ENCODE peak calls at places on chromosomes 6 and 20, in five cellular contexts. Q, Y, L, B and J are unnamed samples.

GRCh38 chr6:161434331-161434730 is 160.5 kb upstream of the AGPAT4 start:
- DNase-seq in L (no peak), Y (no peak), B (no peak), Q (no peak), J (no peak)

GRCh38 chr20:38308047-38308438 is 4.1 kb downstream of the BPI start:
- DNase-seq in L (no peak), Y (no peak), B (peak; percentile 29), Q (no peak), J (no peak)

GRCh38 chr6:157380458-157380778 is 572 bp upstream of the ZDHHC14 start:
- DNase-seq in Q (no peak), B (peak; percentile 57), L (no peak), Y (no peak), J (no peak)

GRCh38 chr6:1082040-1082935 is 229.6 kb upstream of the FOXQ1 start:
- DNase-seq in Y (no peak), L (no peak), B (no peak), Q (peak; percentile 10), J (no peak)

GRCh38 chr6:26576929-26577719 is 19.6 kb upstream of the ABT1 start:
- DNase-seq in L (no peak), B (peak; percentile 88), Q (peak; percentile 34), Y (peak; percentile 40), J (no peak)

GRCh38 chr6:48542191-48542590 is 431.2 kb upstream of the PTCHD4 start:
- DNase-seq in Q (peak; percentile 17), B (no peak), L (no peak), Y (no peak), J (no peak)

GRCh38 chr20:48142258-48142657 is 357.0 kb upstream of the SULF2 start:
- DNase-seq in L (no peak), Q (no peak), B (no peak), Y (no peak), J (peak; percentile 4)

GRCh38 chr20:10481671-10482070 is 46.6 kb downstream of the SLX4IP start:
- DNase-seq in B (no peak), Y (no peak), L (no peak), Q (no peak), J (no peak)

GRCh38 chr6:39882567-39882953 is 51.7 kb downstream of the MOCS1 start:
- DNase-seq in Y (peak; percentile 58), Q (no peak), B (peak; percentile 17), L (no peak), J (peak; percentile 66)

GRCh38 chr20:46090095-46090388 is 280 bp upstream of the NCOA5 start:
- DNase-seq in Y (no peak), B (no peak), L (no peak), Q (no peak), J (no peak)

GRCh38 chr6:11324453-11325023 is 92.1 kb upstream of the NEDD9 start:
- DNase-seq in B (no peak), Q (no peak), Y (no peak), L (no peak), J (no peak)

GRCh38 chr6:78268591-78268990 is 598.8 kb upstream of the IRAK1BP1 start:
- DNase-seq in Q (no peak), L (no peak), Y (no peak), B (no peak), J (no peak)

GRCh38 chr20:18972251-18972876 is 158.8 kb downstream of the SCP2D1 start:
- DNase-seq in Q (no peak), B (peak; percentile 42), Y (no peak), L (no peak), J (no peak)

GRCh38 chr6:3053231-3053508 is 15.1 kb upstream of the RIPK1 start:
- DNase-seq in L (no peak), B (no peak), Q (no peak), Y (no peak), J (no peak)

GRCh38 chr20:47857142-47857993 is 72.1 kb upstream of the SULF2 start:
- DNase-seq in L (no peak), Y (peak; percentile 58), B (no peak), Q (no peak), J (peak; percentile 81)

GRCh38 chr6:366389-366788 is 25.2 kb upstream of the IRF4 start:
- DNase-seq in Q (no peak), Y (no peak), B (no peak), L (no peak), J (no peak)

GRCh38 chr6:30325873-30326445 is 768 bp upstream of the TRIM39 start:
- DNase-seq in Y (no peak), B (peak; percentile 85), L (peak; percentile 82), Q (no peak), J (no peak)

GRCh38 chr6:4155848-4156466 is 20.6 kb upstream of the ECI2 start:
- DNase-seq in L (no peak), Q (peak; percentile 93), Y (peak; percentile 66), B (peak; percentile 91), J (peak; percentile 86)

GRCh38 chr6:30641048-30641447 is 5.9 kb upstream of the C6orf136 start:
- DNase-seq in Q (no peak), L (no peak), Y (no peak), B (no peak), J (no peak)

GRCh38 chr6:33199687-33200233 is 705 bp downstream of the RXRB start:
- DNase-seq in B (peak; percentile 92), Y (peak; percentile 79), Q (peak; percentile 74), L (peak; percentile 94), J (peak; percentile 86)

GRCh38 chr6:148746363-148747144 is at the start of gene UST:
- DNase-seq in L (peak; percentile 83), B (peak; percentile 94), Y (peak; percentile 85), Q (peak; percentile 74), J (peak; percentile 96)

GRCh38 chr6:8432614-8433013 is 2.7 kb downstream of the SLC35B3 start:
- DNase-seq in Q (no peak), L (no peak), B (no peak), Y (no peak), J (no peak)

DNA sequence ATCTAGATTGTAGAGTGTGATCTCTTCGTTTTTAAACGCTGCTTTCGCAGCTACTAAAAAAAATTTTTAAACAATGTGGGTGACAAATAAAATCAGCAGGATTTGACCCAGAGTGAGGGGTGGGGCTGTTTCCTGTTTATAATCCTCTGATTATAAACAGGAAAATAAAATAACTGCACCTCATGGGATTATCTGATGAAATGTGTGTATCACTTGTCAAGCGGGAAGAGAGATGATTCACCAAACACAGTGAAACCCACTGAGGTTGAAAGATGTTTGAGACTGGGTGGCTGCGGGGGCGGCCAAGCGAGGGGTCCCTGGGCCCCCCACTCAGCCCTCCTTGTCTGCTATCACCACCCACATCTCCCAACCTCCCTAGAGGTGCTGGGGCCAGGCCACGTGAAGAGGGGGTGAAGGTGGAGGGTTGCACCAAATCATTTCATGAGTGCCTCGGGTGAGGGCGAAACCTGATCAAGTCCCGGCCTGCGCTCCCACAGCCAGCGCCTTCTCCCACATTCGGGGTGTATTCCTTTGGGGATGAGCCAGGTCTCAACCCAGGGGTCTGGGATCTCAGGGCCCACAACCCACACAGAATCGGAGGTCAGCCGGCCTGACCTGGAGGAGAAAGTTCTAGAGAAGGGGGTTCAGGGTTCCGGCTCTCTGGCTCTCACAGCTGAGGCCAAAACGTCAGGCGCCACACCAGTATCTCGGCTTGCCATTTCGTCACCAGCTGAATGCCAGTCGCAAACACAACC is 212.5 kb downstream of the BMP7 start:
- DNase-seq in Q (no peak), B (no peak), L (no peak), Y (no peak), J (peak; percentile 46)
- H3K27ac ChIP-seq in Q (no peak overlapping the region), B (no peak overlapping the region), L (no peak overlapping the region), Y (no peak overlapping the region), J (peak overlapping the region; percentile 20)

GRCh38 chr20:62822239-62822787 is 5.5 kb downstream of the COL9A3 start:
- DNase-seq in L (no peak), Y (no peak), Q (no peak), B (peak; percentile 52), J (no peak)

GRCh38 chr20:62821726-62822210 is 4.9 kb downstream of the COL9A3 start:
- DNase-seq in Y (no peak), L (no peak), Q (no peak), B (no peak), J (no peak)

GRCh38 chr20:62823688-62824475 is 7.0 kb downstream of the COL9A3 start:
- DNase-seq in L (no peak), Y (no peak), Q (no peak), B (peak; percentile 70), J (no peak)

GRCh38 chr20:62824476-62825287 is 7.8 kb downstream of the COL9A3 start:
- DNase-seq in Q (peak; percentile 42), L (no peak), Y (no peak), B (peak; percentile 76), J (peak; percentile 93)

GRCh38 chr20:62822788-62823651 is 6.2 kb downstream of the COL9A3 start:
- DNase-seq in B (peak; percentile 74), L (no peak), Y (no peak), Q (peak; percentile 88), J (no peak)
- H3K4me1 ChIP-seq in B (peaks cover 6% of the 10 kb centered on the region), L (peaks cover 19% of the 10 kb centered on the region), Y (no peaks in the 10 kb centered on the region), Q (peaks cover 23% of the 10 kb centered on the region), J (peaks cover 33% of the 10 kb centered on the region)

GRCh38 chr6:20205722-20206154 is 6.5 kb downstream of the MBOAT1 start:
- DNase-seq in L (peak; percentile 81), Y (no peak), Q (no peak), B (no peak), J (no peak)
- H3K27ac ChIP-seq in L (peak overlapping the region; percentile 81), Y (no peak overlapping the region), Q (no peak overlapping the region), B (no peak overlapping the region), J (no peak overlapping the region)

DNA sequence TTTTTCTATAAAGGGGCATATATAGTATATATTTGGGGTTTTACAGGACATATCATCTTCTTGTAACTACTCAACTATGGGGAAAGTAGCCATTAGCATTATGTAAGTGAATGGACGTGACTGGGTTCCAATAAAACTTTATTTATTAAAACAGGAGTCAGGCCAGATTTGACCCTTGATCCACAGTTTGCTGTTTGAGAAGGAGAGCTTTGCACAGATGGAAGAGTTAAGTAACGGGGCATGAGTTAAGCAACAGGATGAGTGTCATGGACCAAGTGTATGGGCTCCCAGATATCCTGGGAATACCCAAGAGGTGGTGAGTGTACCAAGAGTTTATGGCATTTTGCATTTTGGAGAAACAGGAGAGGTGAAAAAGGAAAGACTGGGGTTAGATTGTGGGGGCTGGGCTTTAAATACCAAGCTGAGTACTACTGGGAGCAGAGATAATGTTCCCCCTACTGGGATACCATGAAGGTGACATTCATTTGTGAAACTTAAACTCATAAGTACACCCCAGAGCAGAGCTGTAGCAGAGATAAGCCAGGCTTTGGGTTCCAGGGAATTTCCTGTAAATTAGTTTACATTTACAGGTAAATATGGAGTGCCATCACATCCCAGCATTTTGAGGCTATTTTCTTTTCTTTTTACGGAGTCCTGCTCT is 18.5 kb upstream of the SCUBE3 start:
- DNase-seq in L (no peak), Y (no peak), Q (peak; percentile 22), B (no peak), J (no peak)
- H3K4me1 ChIP-seq in L (no peaks in the 10 kb centered on the region), Y (no peaks in the 10 kb centered on the region), Q (peaks cover 59% of the 10 kb centered on the region), B (no peaks in the 10 kb centered on the region), J (no peaks in the 10 kb centered on the region)

GRCh38 chr6:41729624-41730023 is 5.8 kb downstream of the TFEB start:
- DNase-seq in B (peak; percentile 48), Y (no peak), Q (no peak), L (peak; percentile 1), J (no peak)
- H3K27ac ChIP-seq in B (no peak overlapping the region), Y (no peak overlapping the region), Q (no peak overlapping the region), L (no peak overlapping the region), J (no peak overlapping the region)